ENCODE peak calls at places on chromosomes 7 and 10, in ten cellular contexts. F is GM20000, E is glomerular endothelial cell, S is SHP77, T is nephron progenitor cell, W is iris pigment epithelial cell, L is left ventricle myocardium inferior, Y is HCEC 1CT, U is ovary, Q is astrocyte of the spinal cord. A is an unnamed sample.

GRCh38 chr7:80478683-80479082 is 33.2 kb downstream of the GNAT3 start:
- DNase-seq in S (no peak), Y (peak; percentile 77), L (no peak), W (peak; percentile 80), E (no peak), U (no peak), F (no peak), T (no peak), Q (peak; percentile 64), A (peak; percentile 71)

GRCh38 chr7:17178562-17178961 is 119.9 kb upstream of the AHR start:
- DNase-seq in Q (no peak), T (no peak), Y (no peak), F (no peak), W (no peak), E (no peak), L (no peak), S (no peak), U (no peak), A (no peak)

GRCh38 chr7:22723171-22723601 is 3.8 kb upstream of the IL6 start:
- DNase-seq in F (no peak), L (peak; percentile 83), T (no peak), S (peak; percentile 14), W (no peak), Q (peak; percentile 71), Y (peak; percentile 19), E (no peak), U (peak; percentile 34), A (peak; percentile 82)

GRCh38 chr7:101299511-101300464 is 21.8 kb downstream of the IFT22 start:
- DNase-seq in T (peak; percentile 50), E (no peak), F (no peak), S (no peak), L (no peak), W (no peak), Y (no peak), U (no peak), Q (no peak), A (no peak)

GRCh38 chr10:5292196-5292735 is 72.5 kb upstream of the UCN3 start:
- DNase-seq in S (peak; percentile 77), Y (no peak), U (no peak), E (no peak), F (no peak), W (peak; percentile 18), T (no peak), L (no peak), Q (no peak), A (no peak)

GRCh38 chr7:130380861-130381455 is 664 bp downstream of the CPA1 start:
- DNase-seq in Q (no peak), T (no peak), W (no peak), S (no peak), L (no peak), U (no peak), Y (no peak), E (no peak), F (no peak), A (no peak)

GRCh38 chr7:145490356-145490755 is 626.2 kb upstream of the CNTNAP2 start:
- DNase-seq in Q (no peak), F (no peak), Y (no peak), E (no peak), W (no peak), S (no peak), L (no peak), U (no peak), T (no peak), A (no peak)

GRCh38 chr10:78903351-78903940 is 165.3 kb upstream of the ZMIZ1 start:
- DNase-seq in W (no peak), Y (no peak), E (no peak), F (no peak), Q (no peak), U (no peak), S (no peak), T (no peak), L (no peak), A (no peak)

GRCh38 chr7:27184342-27185012 is 555 bp downstream of the HOXA11 start:
- DNase-seq in U (no peak), T (peak; percentile 71), L (no peak), W (peak; percentile 21), S (no peak), F (no peak), Y (peak; percentile 62), E (no peak), Q (no peak), A (peak; percentile 56)

GRCh38 chr10:131727612-131728011 is 173.2 kb upstream of the PPP2R2D start:
- DNase-seq in Q (no peak), Y (no peak), T (no peak), W (no peak), S (no peak), U (no peak), L (no peak), F (no peak), E (no peak), A (no peak)

GRCh38 chr10:116668018-116668417 is 47.3 kb downstream of the PNLIPRP2 start:
- DNase-seq in F (no peak), S (no peak), E (no peak), L (no peak), W (no peak), U (no peak), Y (no peak), Q (no peak), T (no peak), A (no peak)

GRCh38 chr7:116231543-116232401 is 21.4 kb downstream of the TES start:
- DNase-seq in T (no peak), L (no peak), E (no peak), Y (peak; percentile 59), Q (peak; percentile 80), F (no peak), S (no peak), W (peak; percentile 83), U (no peak), A (peak; percentile 57)

GRCh38 chr7:90850516-90850915 is 254.4 kb downstream of the CDK14 start:
- DNase-seq in L (no peak), U (no peak), F (no peak), Y (no peak), T (no peak), S (no peak), Q (no peak), E (no peak), W (no peak), A (no peak)

GRCh38 chr7:73418113-73418703 is 15.4 kb upstream of the FZD9 start:
- DNase-seq in Y (no peak), S (no peak), W (no peak), L (no peak), U (no peak), Q (no peak), E (no peak), F (no peak), T (no peak), A (no peak)

GRCh38 chr10:102175415-102175814 is 23.2 kb downstream of the NOLC1 start:
- DNase-seq in Q (peak; percentile 38), L (no peak), F (no peak), W (peak; percentile 57), E (no peak), Y (peak; percentile 77), S (no peak), T (no peak), U (no peak), A (peak; percentile 80)

GRCh38 chr7:88566174-88566729 is 193.2 kb upstream of the ZNF804B start:
- DNase-seq in T (peak; percentile 4), U (no peak), S (no peak), Q (no peak), E (no peak), Y (no peak), F (no peak), W (no peak), L (no peak), A (no peak)

GRCh38 chr10:60434418-60435046 is 44.9 kb upstream of the ANK3 start:
- DNase-seq in E (no peak), U (peak; percentile 39), W (peak; percentile 66), S (no peak), Q (peak; percentile 80), T (peak; percentile 26), L (no peak), Y (peak; percentile 58), F (peak; percentile 26), A (peak; percentile 69)

GRCh38 chr10:90734415-90734814 is 123.4 kb downstream of the HTR7 start:
- DNase-seq in Y (no peak), E (no peak), L (no peak), F (no peak), U (no peak), S (no peak), T (no peak), Q (no peak), W (no peak), A (no peak)

GRCh38 chr10:8150401-8150905 is 96.0 kb downstream of the GATA3 start:
- DNase-seq in Y (peak; percentile 1), E (no peak), T (no peak), S (no peak), U (no peak), Q (peak; percentile 15), W (peak; percentile 7), F (no peak), L (no peak), A (no peak)

GRCh38 chr10:108184129-108184528 is 1019.6 kb upstream of the SORCS1 start:
- DNase-seq in T (no peak), F (no peak), Y (no peak), L (no peak), E (no peak), U (no peak), S (no peak), W (no peak), Q (no peak), A (peak; percentile 0)

GRCh38 chr10:58050575-58050974 is 217.1 kb downstream of the IPMK start:
- DNase-seq in F (no peak), L (no peak), S (no peak), Q (no peak), E (no peak), W (no peak), U (no peak), T (no peak), Y (no peak), A (no peak)

GRCh38 chr10:131569851-131570715 is 258.6 kb upstream of the TCERG1L start:
- DNase-seq in Q (no peak), L (no peak), T (peak; percentile 30), Y (no peak), F (no peak), U (no peak), W (no peak), S (no peak), E (no peak), A (no peak)

GRCh38 chr10:72274730-72275350 is 1.1 kb downstream of the DDIT4 start:
- DNase-seq in Y (peak; percentile 51), E (no peak), F (peak; percentile 49), T (peak; percentile 47), L (peak; percentile 72), W (peak; percentile 74), Q (peak; percentile 76), S (no peak), U (peak; percentile 80), A (peak; percentile 56)

GRCh38 chr10:70192325-70192966 is 22.1 kb upstream of the SAR1A start:
- DNase-seq in Q (no peak), F (no peak), Y (peak; percentile 68), E (no peak), L (no peak), W (peak; percentile 74), S (no peak), U (no peak), T (no peak), A (no peak)

GRCh38 chr7:1476859-1477258 is 17.6 kb upstream of the MICALL2 start:
- DNase-seq in E (no peak), W (no peak), Y (no peak), U (no peak), S (no peak), L (no peak), F (no peak), T (no peak), Q (no peak), A (no peak)

GRCh38 chr10:107618461-107619093 is 454.1 kb upstream of the SORCS1 start:
- DNase-seq in S (no peak), W (no peak), T (no peak), E (no peak), U (no peak), Y (peak; percentile 23), F (no peak), Q (no peak), L (no peak), A (peak; percentile 46)

GRCh38 chr10:21495002-21495685 is 30.3 kb downstream of the SKIDA1 start:
- DNase-seq in Y (no peak), Q (peak; percentile 37), S (no peak), T (no peak), F (peak; percentile 51), L (no peak), W (peak; percentile 26), E (no peak), U (peak; percentile 22), A (no peak)

GRCh38 chr7:121385056-121385799 is 10.9 kb downstream of the FAM3C start:
- DNase-seq in Y (no peak), W (no peak), S (no peak), E (no peak), Q (no peak), L (no peak), T (no peak), U (no peak), F (no peak), A (no peak)